ENCODE peak calls at places on chromosomes 3 and 15, in six cellular contexts. F is WTC11, Q is GM12878, Y is HCT116, N is K562, W is HEK293T. P is an unnamed sample.

GRCh38 chr3:173403376-173403775 is 5.8 kb downstream of the NLGN1 start:
- DNase-seq in Q (no peak), Y (no peak), N (no peak), W (no peak), F (no peak), P (no peak)

GRCh38 chr3:94360982-94361381 is 298.1 kb downstream of the NSUN3 start:
- DNase-seq in N (no peak), F (no peak), W (no peak), Q (no peak), Y (no peak), P (no peak)

GRCh38 chr15:78050441-78050809 is 27.1 kb downstream of the TBC1D2B start:
- DNase-seq in W (no peak), N (no peak), F (no peak), Q (no peak), Y (no peak), P (no peak)

GRCh38 chr15:67042490-67043181 is 22.8 kb upstream of the SMAD3 start:
- DNase-seq in W (no peak), N (no peak), Q (no peak), Y (no peak), F (no peak), P (no peak)

GRCh38 chr15:55588070-55588817 is at the start of gene PYGO1:
- DNase-seq in N (peak), F (peak), W (peak), Y (no peak), Q (no peak), P (no peak)

GRCh38 chr3:172125963-172126403 is 86.6 kb downstream of the FNDC3B start:
- DNase-seq in F (no peak), Y (no peak), Q (no peak), N (no peak), W (peak), P (no peak)

GRCh38 chr3:173733029-173733652 is 335.6 kb downstream of the NLGN1 start:
- DNase-seq in N (no peak), Y (peak), F (no peak), Q (no peak), W (no peak), P (no peak)

GRCh38 chr3:123757281-123757940 is 126.7 kb downstream of the MYLK start:
- DNase-seq in Y (no peak), W (no peak), F (no peak), N (no peak), Q (peak), P (peak)

GRCh38 chr15:29785068-29785467 is 37.2 kb downstream of the TJP1 start:
- DNase-seq in F (no peak), Q (no peak), N (no peak), Y (no peak), W (no peak), P (no peak)

GRCh38 chr3:23455084-23455483 is 252.0 kb downstream of the UBE2E2 start:
- DNase-seq in N (no peak), W (no peak), Y (no peak), F (no peak), Q (no peak), P (no peak)

GRCh38 chr15:90295270-90295648 is 29.8 kb downstream of the NGRN start:
- DNase-seq in N (no peak), Y (no peak), Q (no peak), F (no peak), W (no peak), P (no peak)

GRCh38 chr15:68822818-68823217 is 2.1 kb upstream of the ANP32A start:
- DNase-seq in N (no peak), Y (no peak), W (no peak), F (no peak), Q (no peak), P (no peak)

GRCh38 chr3:39277893-39278615 is 1.8 kb downstream of the CX3CR1 start:
- DNase-seq in W (no peak), Q (no peak), N (no peak), Y (no peak), F (no peak), P (no peak)

GRCh38 chr3:72303926-72304325 is 519.0 kb upstream of the PROK2 start:
- DNase-seq in Y (no peak), F (no peak), N (no peak), Q (no peak), W (no peak), P (no peak)

GRCh38 chr3:72307438-72308105 is 522.6 kb upstream of the PROK2 start:
- DNase-seq in Q (no peak), W (no peak), N (no peak), Y (no peak), F (no peak), P (no peak)

GRCh38 chr3:72310028-72310987 is 525.4 kb upstream of the PROK2 start:
- DNase-seq in F (no peak), N (no peak), Y (no peak), Q (peak), W (peak), P (no peak)

GRCh38 chr3:72309626-72310025 is 524.7 kb upstream of the PROK2 start:
- DNase-seq in W (no peak), F (no peak), N (no peak), Y (no peak), Q (no peak), P (no peak)

DNA sequence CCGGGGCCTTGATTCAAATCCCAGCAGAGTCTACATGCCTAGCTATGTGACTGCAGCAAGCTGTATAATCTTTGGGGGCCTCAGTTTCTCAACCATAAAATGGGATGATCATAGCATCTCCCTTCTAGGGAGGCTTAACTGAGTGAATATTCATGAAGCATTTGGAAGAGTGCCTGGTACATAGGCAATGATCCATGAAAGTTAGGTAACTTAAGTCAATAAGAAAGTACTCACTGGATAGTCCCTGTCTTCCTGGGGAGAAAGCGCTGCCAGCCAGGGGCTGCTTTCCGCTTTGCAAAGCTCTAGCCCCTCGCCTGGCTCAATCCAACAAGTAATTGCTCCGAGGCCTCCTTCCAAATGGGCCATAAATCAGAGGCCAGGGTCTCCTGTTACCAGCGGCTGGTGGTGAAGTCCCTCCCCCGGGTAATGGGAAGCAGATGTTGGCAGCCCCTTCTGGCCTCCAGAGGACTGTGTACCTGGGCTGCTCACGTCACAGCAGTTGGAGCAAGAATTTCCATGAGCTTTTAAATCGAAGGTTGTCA is 521.9 kb upstream of the PROK2 start:
- DNase-seq in N (no peak), Q (no peak), W (peak), Y (no peak), F (peak), P (peak)
- TF ChIP-seq SP1 in N (no peak), Q (no peak), W (no peak), Y (no peak), F (no peak), P (no peak)

GRCh38 chr3:13011369-13012227 is 61.6 kb downstream of the IQSEC1 start:
- DNase-seq in Q (peak), N (no peak), W (no peak), F (no peak), Y (no peak), P (no peak)
- TF ChIP-seq SP1 in Q (peak), N (no peak), W (no peak), F (no peak), Y (no peak), P (no peak)

DNA sequence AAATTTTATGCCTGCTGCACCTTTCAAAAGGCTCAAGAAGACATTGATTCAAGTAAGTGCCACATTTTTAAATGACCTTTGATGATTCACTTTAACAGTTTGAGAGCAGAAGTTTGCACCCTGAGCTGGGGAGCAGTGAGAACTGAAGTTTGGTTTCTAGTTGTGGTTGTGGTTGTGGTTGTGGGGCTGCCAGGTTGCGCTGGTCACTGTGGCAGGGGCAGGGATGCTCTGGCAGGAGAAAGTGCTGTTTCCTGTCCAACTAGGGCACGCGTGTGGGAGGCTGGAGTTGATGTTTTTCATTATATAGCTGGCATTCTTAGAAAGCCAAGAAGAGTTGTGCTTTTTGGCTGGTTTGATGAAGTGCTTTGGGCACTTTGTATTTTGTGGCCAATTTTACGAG is 339.7 kb upstream of the NR2F2 start:
- DNase-seq in W (no peak), Q (peak), Y (no peak), N (no peak), F (no peak), P (no peak)
- TF ChIP-seq SP1 in W (no peak), Q (no peak), Y (no peak), N (no peak), F (no peak), P (no peak)

DNA sequence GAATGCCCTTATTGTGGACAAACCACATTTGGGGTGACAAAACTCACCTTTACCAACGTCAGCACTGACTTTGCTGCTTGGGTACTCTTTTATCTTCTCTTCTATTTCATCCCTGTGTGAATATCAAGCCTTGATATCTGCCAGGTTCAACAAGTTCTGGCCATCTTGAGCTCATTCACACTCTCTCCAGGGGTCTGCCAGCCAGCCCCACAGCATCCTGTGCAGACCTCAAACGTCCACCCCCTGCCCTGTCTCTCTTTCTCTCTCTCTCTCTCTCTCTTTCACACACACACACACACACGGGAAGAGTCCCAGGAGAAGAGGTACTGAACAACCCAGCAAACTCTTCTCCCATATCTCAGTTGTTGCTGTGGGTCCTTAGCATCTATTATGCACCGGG is 10.7 kb downstream of the ILDR1 start:
- DNase-seq in F (no peak), W (no peak), Y (no peak), N (no peak), Q (no peak), P (no peak)
- TF ChIP-seq SP1 in F (no peak), W (no peak), Y (no peak), N (no peak), Q (no peak), P (no peak)

P was measured in H1.